ENCODE peak calls at places on chromosomes 1 and 21, in four cellular contexts. D, B, W and L are unnamed samples.

GRCh38 chr1:201296371-201296770 is 13.1 kb downstream of the PKP1 start:
- DNase-seq in W (no peak), D (no peak), B (no peak), L (no peak)

GRCh38 chr1:160108888-160109662 is 6.5 kb upstream of the ATP1A2 start:
- DNase-seq in W (peak), B (no peak), D (no peak), L (peak)

GRCh38 chr1:172286629-172287076 is 133.8 kb upstream of the C1orf105 start:
- DNase-seq in B (peak), W (peak), D (no peak), L (no peak)

GRCh38 chr1:44036409-44037111 is 5.3 kb upstream of the SLC6A9 start:
- DNase-seq in B (no peak), W (peak), D (peak), L (peak)

GRCh38 chr1:87330201-87330953 is 1.7 kb downstream of the LMO4 start:
- DNase-seq in D (no peak), W (no peak), B (no peak), L (peak)

GRCh38 chr1:63713627-63714481 is 60.0 kb upstream of the ROR1 start:
- DNase-seq in D (no peak), B (peak), W (peak), L (peak)

GRCh38 chr1:25505706-25506385 is 37.6 kb upstream of the LDLRAP1 start:
- DNase-seq in D (no peak), B (no peak), W (no peak), L (no peak)

GRCh38 chr1:63739452-63739851 is 34.4 kb upstream of the ROR1 start:
- DNase-seq in W (no peak), D (no peak), B (no peak), L (no peak)

GRCh38 chr1:209870151-209870831 is 42.5 kb downstream of the UTP25 start:
- DNase-seq in D (no peak), B (no peak), W (peak), L (no peak)

GRCh38 chr1:11653101-11653601 is 1.1 kb downstream of the FBXO2 start:
- DNase-seq in B (no peak), D (no peak), W (no peak), L (no peak)

GRCh38 chr21:33268736-33269441 is 2.7 kb downstream of the IL10RB start:
- DNase-seq in W (no peak), D (no peak), B (no peak), L (peak)

GRCh38 chr21:38499296-38499695 is 1.0 kb upstream of the ERG start:
- DNase-seq in D (no peak), B (no peak), W (no peak), L (no peak)

GRCh38 chr1:232793944-232794343 is 11.3 kb upstream of the MAP10 start:
- DNase-seq in W (peak), D (no peak), B (peak), L (peak)

GRCh38 chr1:234488054-234488953 is 9.3 kb upstream of the TARBP1 start:
- DNase-seq in W (no peak), B (no peak), D (no peak), L (peak)

GRCh38 chr1:119816407-119816806 is 5.1 kb upstream of the REG4 start:
- DNase-seq in D (no peak), B (no peak), W (peak), L (no peak)

GRCh38 chr1:211910136-211910884 is 79.7 kb upstream of the LPGAT1 start:
- DNase-seq in B (no peak), D (no peak), W (no peak), L (no peak)

GRCh38 chr1:181490276-181490675 is 7.0 kb downstream of the CACNA1E start:
- DNase-seq in W (no peak), B (no peak), D (no peak), L (no peak)

GRCh38 chr1:190328361-190328760 is 149.3 kb downstream of the BRINP3 start:
- DNase-seq in W (peak), B (no peak), D (no peak), L (no peak)

GRCh38 chr1:118185083-118185899 is at the start of gene SPAG17:
- DNase-seq in D (peak), B (no peak), W (peak), L (peak)

GRCh38 chr21:40622531-40622930 is 224.4 kb downstream of the DSCAM start:
- DNase-seq in W (no peak), B (no peak), D (no peak), L (no peak)

GRCh38 chr1:15039017-15039648 is 114.4 kb upstream of the TMEM51 start:
- DNase-seq in B (no peak), W (no peak), D (no peak), L (no peak)

GRCh38 chr1:15035236-15035635 is 118.3 kb upstream of the TMEM51 start:
- DNase-seq in D (no peak), B (no peak), W (no peak), L (no peak)

GRCh38 chr1:15039901-15040300 is 113.6 kb upstream of the TMEM51 start:
- DNase-seq in W (no peak), D (no peak), B (no peak), L (no peak)

GRCh38 chr1:15036101-15036500 is 117.4 kb upstream of the TMEM51 start:
- DNase-seq in B (no peak), W (no peak), D (no peak), L (no peak)

GRCh38 chr1:15038232-15039016 is 115.1 kb upstream of the TMEM51 start:
- DNase-seq in B (no peak), D (no peak), W (no peak), L (peak)
- TF ChIP-seq CTCF in B (peak), D (peak), W (peak), L (peak)

GRCh38 chr1:244041475-244042100 is 9.5 kb upstream of the ZBTB18 start:
- DNase-seq in B (no peak), D (no peak), W (no peak), L (no peak)
- TF ChIP-seq CTCF in B (no peak), D (no peak), W (no peak), L (no peak)

DNA sequence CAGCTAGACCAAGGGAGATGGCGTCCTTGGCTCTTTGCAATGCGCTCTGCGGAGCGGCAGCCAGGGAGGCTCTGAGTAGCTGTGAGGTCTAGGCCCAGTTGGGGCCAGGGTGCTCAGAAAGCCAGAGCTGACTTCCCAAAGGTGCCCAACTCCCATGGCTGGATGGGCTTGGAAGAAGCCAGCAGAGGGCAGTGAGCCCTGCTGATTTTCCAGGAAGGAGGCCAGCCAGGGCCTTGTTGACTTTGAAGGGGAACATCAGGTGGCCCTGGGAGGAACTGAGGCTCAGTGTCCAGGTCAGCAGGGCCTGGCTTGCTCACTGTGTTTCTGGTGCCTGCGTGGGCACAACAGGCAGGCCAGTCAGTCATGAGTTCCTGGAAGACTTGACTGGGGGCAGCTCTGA is 27.1 kb downstream of the CDCP2 start:
- DNase-seq in W (no peak), D (no peak), B (no peak), L (no peak)
- TF ChIP-seq CTCF in W (peak), D (no peak), B (peak), L (no peak)

GRCh38 chr1:226486163-226486562 is 62.4 kb upstream of the STUM start:
- DNase-seq in W (no peak), D (no peak), B (no peak), L (no peak)
- TF ChIP-seq CTCF in W (no peak), D (no peak), B (no peak), L (no peak)

GRCh38 chr21:43318841-43319781 is 107.8 kb downstream of the SIK1 start:
- DNase-seq in B (peak), W (peak), D (peak), L (peak)

GRCh38 chr21:43316156-43316845 is 110.6 kb downstream of the SIK1 start:
- DNase-seq in W (no peak), B (no peak), D (peak), L (no peak)

GRCh38 chr21:43317254-43317748 is 109.6 kb downstream of the SIK1 start:
- DNase-seq in W (no peak), D (peak), B (no peak), L (no peak)

GRCh38 chr21:43318368-43318767 is 108.6 kb downstream of the SIK1 start:
- DNase-seq in W (no peak), B (no peak), D (peak), L (no peak)

GRCh38 chr21:43317959-43318358 is 109.0 kb downstream of the SIK1 start:
- DNase-seq in D (peak), B (no peak), W (no peak), L (no peak)
- TF ChIP-seq CTCF in D (no peak), B (no peak), W (no peak), L (no peak)

DNA sequence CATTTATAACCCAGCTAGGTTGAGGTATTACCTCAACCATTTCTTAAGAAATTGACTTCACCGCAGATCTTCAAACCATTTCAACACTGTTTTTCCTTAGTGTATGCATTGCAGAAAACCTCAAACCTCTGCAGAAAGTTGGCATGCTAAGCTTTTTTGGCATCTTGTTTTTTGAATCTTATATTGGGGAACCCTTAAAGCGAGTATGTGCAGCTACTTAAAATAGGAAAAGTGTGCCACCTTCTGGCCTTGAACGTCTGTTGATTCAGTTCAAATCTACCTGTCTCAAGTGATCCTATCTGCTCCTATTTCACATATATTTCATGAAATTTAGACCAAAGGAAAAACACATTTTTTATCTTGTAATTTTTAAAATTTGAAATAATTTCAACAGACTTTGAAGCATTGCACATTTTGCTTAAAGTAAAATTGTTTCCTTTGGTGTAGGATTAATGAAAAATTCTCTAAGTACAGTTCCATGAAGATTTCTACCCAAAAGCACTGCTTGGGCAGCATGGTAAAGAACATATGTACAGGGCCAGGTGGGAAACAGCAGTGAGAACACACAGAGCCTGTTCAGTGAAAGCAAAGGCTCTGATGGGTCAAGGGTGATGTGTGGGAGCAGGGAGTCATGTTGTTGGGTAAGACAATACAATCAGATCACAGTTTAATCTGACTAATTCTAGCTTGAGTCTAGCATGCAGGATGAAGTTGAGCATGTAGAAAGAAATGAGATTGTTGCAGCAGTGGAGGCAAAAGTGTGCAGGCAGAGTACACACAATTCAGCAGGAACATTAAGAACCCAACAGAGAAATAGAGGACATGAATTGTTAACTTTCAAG is 17.2 kb downstream of the HENMT1 start:
- DNase-seq in W (peak), D (no peak), B (peak), L (peak)
- TF ChIP-seq CTCF in W (peak), D (peak), B (peak), L (peak)

GRCh38 chr1:205274041-205274691 is 46.4 kb downstream of the TMCC2 start:
- DNase-seq in B (no peak), D (no peak), W (no peak), L (no peak)

GRCh38 chr1:205273551-205273982 is 45.8 kb downstream of the TMCC2 start:
- DNase-seq in W (peak), D (peak), B (no peak), L (peak)

GRCh38 chr1:205275916-205276315 is 45.6 kb downstream of the NUAK2 start:
- DNase-seq in D (no peak), B (no peak), W (no peak), L (no peak)

GRCh38 chr1:205276334-205277065 is 45.0 kb downstream of the NUAK2 start:
- DNase-seq in D (no peak), B (no peak), W (no peak), L (no peak)

GRCh38 chr1:205275133-205275532 is 46.4 kb downstream of the NUAK2 start:
- DNase-seq in B (no peak), D (no peak), W (no peak), L (no peak)
- TF ChIP-seq CTCF in B (no peak), D (no peak), W (no peak), L (no peak)

GRCh38 chr1:186104459-186104858 is 270.6 kb downstream of the TPR start:
- DNase-seq in W (no peak), B (no peak), D (no peak), L (no peak)

GRCh38 chr1:186102107-186102506 is 272.9 kb downstream of the TPR start:
- DNase-seq in D (no peak), W (no peak), B (no peak), L (no peak)

GRCh38 chr1:186099362-186100064 is 275.5 kb downstream of the TPR start:
- DNase-seq in W (no peak), B (no peak), D (no peak), L (no peak)

GRCh38 chr1:186102559-186103148 is 272.4 kb downstream of the TPR start:
- DNase-seq in B (peak), D (no peak), W (peak), L (no peak)
- TF ChIP-seq CTCF in B (no peak), D (no peak), W (no peak), L (no peak)